ENCODE peak calls at places on chromosomes 7 and 10, in eight cellular contexts. One of them, this sample, is unnamed.

GRCh38 chr7:74269757-74270277 is 15.6 kb upstream of the RFC2 start:
- DNase-seq in epithelial cell of esophagus: peak
- DNase-seq in colonic mucosa: peak
- DNase-seq in heart left ventricle: peak
- DNase-seq in CD4-positive, alpha-beta memory T cell: peak
- DNase-seq in mammary epithelial cell: peak
- DNase-seq in AG09309: no peak
- DNase-seq in right cardiac atrium: peak
- DNase-seq in this sample: peak

GRCh38 chr7:97982647-97983046 is 7.3 kb downstream of the OCM2 start:
- DNase-seq in heart left ventricle: no peak
- DNase-seq in mammary epithelial cell: peak
- DNase-seq in AG09309: no peak
- DNase-seq in CD4-positive, alpha-beta memory T cell: no peak
- DNase-seq in epithelial cell of esophagus: peak
- DNase-seq in right cardiac atrium: no peak
- DNase-seq in colonic mucosa: no peak
- DNase-seq in this sample: no peak

GRCh38 chr10:13913890-13914289 is 327.1 kb downstream of the PRPF18 start:
- DNase-seq in CD4-positive, alpha-beta memory T cell: no peak
- DNase-seq in AG09309: no peak
- DNase-seq in epithelial cell of esophagus: no peak
- DNase-seq in heart left ventricle: no peak
- DNase-seq in colonic mucosa: no peak
- DNase-seq in right cardiac atrium: peak
- DNase-seq in mammary epithelial cell: no peak
- DNase-seq in this sample: no peak

GRCh38 chr7:157477550-157478212 is 140.9 kb downstream of the DNAJB6 start:
- DNase-seq in colonic mucosa: no peak
- DNase-seq in CD4-positive, alpha-beta memory T cell: peak
- DNase-seq in epithelial cell of esophagus: no peak
- DNase-seq in AG09309: no peak
- DNase-seq in right cardiac atrium: no peak
- DNase-seq in heart left ventricle: peak
- DNase-seq in mammary epithelial cell: no peak
- DNase-seq in this sample: no peak

GRCh38 chr7:55304363-55304762 is 60.8 kb upstream of the LANCL2 start:
- DNase-seq in right cardiac atrium: no peak
- DNase-seq in AG09309: no peak
- DNase-seq in epithelial cell of esophagus: peak
- DNase-seq in colonic mucosa: no peak
- DNase-seq in CD4-positive, alpha-beta memory T cell: no peak
- DNase-seq in heart left ventricle: no peak
- DNase-seq in mammary epithelial cell: no peak
- DNase-seq in this sample: no peak

GRCh38 chr10:124453965-124454610 is 4.3 kb upstream of the NKX1-2 start:
- DNase-seq in right cardiac atrium: no peak
- DNase-seq in heart left ventricle: no peak
- DNase-seq in epithelial cell of esophagus: no peak
- DNase-seq in colonic mucosa: no peak
- DNase-seq in CD4-positive, alpha-beta memory T cell: no peak
- DNase-seq in mammary epithelial cell: no peak
- DNase-seq in AG09309: no peak
- DNase-seq in this sample: no peak

GRCh38 chr10:63456437-63457210 is 9.2 kb downstream of the JMJD1C start:
- DNase-seq in right cardiac atrium: no peak
- DNase-seq in heart left ventricle: no peak
- DNase-seq in CD4-positive, alpha-beta memory T cell: no peak
- DNase-seq in colonic mucosa: no peak
- DNase-seq in epithelial cell of esophagus: peak
- DNase-seq in AG09309: no peak
- DNase-seq in mammary epithelial cell: peak
- DNase-seq in this sample: no peak

GRCh38 chr10:628386-629045 is 61.0 kb downstream of the DIP2C start:
- DNase-seq in AG09309: no peak
- DNase-seq in epithelial cell of esophagus: no peak
- DNase-seq in heart left ventricle: no peak
- DNase-seq in CD4-positive, alpha-beta memory T cell: no peak
- DNase-seq in colonic mucosa: no peak
- DNase-seq in right cardiac atrium: no peak
- DNase-seq in mammary epithelial cell: no peak
- DNase-seq in this sample: no peak

GRCh38 chr7:40372031-40372430 is 237.2 kb downstream of the SUGCT start:
- DNase-seq in heart left ventricle: no peak
- DNase-seq in colonic mucosa: no peak
- DNase-seq in right cardiac atrium: no peak
- DNase-seq in AG09309: no peak
- DNase-seq in CD4-positive, alpha-beta memory T cell: no peak
- DNase-seq in epithelial cell of esophagus: peak
- DNase-seq in mammary epithelial cell: no peak
- DNase-seq in this sample: no peak

GRCh38 chr7:2251841-2252771 is 10.1 kb downstream of the NUDT1 start:
- DNase-seq in epithelial cell of esophagus: no peak
- DNase-seq in CD4-positive, alpha-beta memory T cell: no peak
- DNase-seq in right cardiac atrium: no peak
- DNase-seq in AG09309: no peak
- DNase-seq in heart left ventricle: no peak
- DNase-seq in colonic mucosa: no peak
- DNase-seq in mammary epithelial cell: no peak
- DNase-seq in this sample: no peak

GRCh38 chr7:26525413-26526287 is 234.0 kb downstream of the SNX10 start:
- DNase-seq in CD4-positive, alpha-beta memory T cell: no peak
- DNase-seq in heart left ventricle: no peak
- DNase-seq in mammary epithelial cell: no peak
- DNase-seq in right cardiac atrium: no peak
- DNase-seq in epithelial cell of esophagus: no peak
- DNase-seq in AG09309: no peak
- DNase-seq in colonic mucosa: peak
- DNase-seq in this sample: no peak

GRCh38 chr7:85018498-85018897 is 168.4 kb downstream of the SEMA3D start:
- DNase-seq in CD4-positive, alpha-beta memory T cell: no peak
- DNase-seq in heart left ventricle: no peak
- DNase-seq in right cardiac atrium: no peak
- DNase-seq in epithelial cell of esophagus: no peak
- DNase-seq in mammary epithelial cell: no peak
- DNase-seq in colonic mucosa: no peak
- DNase-seq in AG09309: no peak
- DNase-seq in this sample: no peak

GRCh38 chr7:126445991-126446390 is 806.8 kb downstream of the GRM8 start:
- DNase-seq in right cardiac atrium: no peak
- DNase-seq in colonic mucosa: no peak
- DNase-seq in mammary epithelial cell: no peak
- DNase-seq in AG09309: no peak
- DNase-seq in epithelial cell of esophagus: no peak
- DNase-seq in CD4-positive, alpha-beta memory T cell: no peak
- DNase-seq in heart left ventricle: no peak
- DNase-seq in this sample: no peak

GRCh38 chr7:104231054-104232046 is 23.5 kb upstream of the ORC5 start:
- DNase-seq in mammary epithelial cell: peak
- DNase-seq in heart left ventricle: peak
- DNase-seq in epithelial cell of esophagus: peak
- DNase-seq in AG09309: no peak
- DNase-seq in colonic mucosa: peak
- DNase-seq in CD4-positive, alpha-beta memory T cell: peak
- DNase-seq in right cardiac atrium: peak
- DNase-seq in this sample: peak

GRCh38 chr7:159107052-159107892 is 37.4 kb downstream of the VIPR2 start:
- DNase-seq in mammary epithelial cell: no peak
- DNase-seq in CD4-positive, alpha-beta memory T cell: no peak
- DNase-seq in AG09309: no peak
- DNase-seq in epithelial cell of esophagus: no peak
- DNase-seq in colonic mucosa: no peak
- DNase-seq in right cardiac atrium: peak
- DNase-seq in heart left ventricle: no peak
- DNase-seq in this sample: no peak

DNA sequence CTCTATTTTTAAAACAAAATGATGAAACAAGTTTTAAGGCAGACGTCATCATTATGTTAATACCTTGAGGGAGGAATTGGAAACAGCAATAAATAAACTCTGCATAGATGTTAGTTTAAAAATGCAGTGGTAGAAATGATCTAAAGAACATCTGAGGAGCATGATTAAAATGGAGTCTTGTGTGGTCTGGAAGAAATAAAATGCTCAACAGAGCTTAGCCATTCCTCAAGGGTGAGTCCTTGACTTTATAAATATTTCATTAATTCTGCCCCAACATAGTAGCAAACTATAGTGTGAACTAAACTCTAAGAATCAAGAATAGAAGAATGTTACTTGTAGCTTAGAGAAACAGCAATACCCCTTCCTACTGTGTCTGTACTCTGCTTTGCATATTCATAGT is 206.5 kb upstream of the FERD3L start:
- DNase-seq in CD4-positive, alpha-beta memory T cell: no peak
- DNase-seq in mammary epithelial cell: no peak
- DNase-seq in AG09309: no peak
- DNase-seq in heart left ventricle: no peak
- DNase-seq in epithelial cell of esophagus: no peak
- DNase-seq in colonic mucosa: no peak
- DNase-seq in right cardiac atrium: no peak
- DNase-seq in this sample: no peak
- H3K4me3 ChIP-seq in CD4-positive, alpha-beta memory T cell: no peak
- H3K4me3 ChIP-seq in mammary epithelial cell: no peak
- H3K4me3 ChIP-seq in AG09309: no peak
- H3K4me3 ChIP-seq in heart left ventricle: no peak
- H3K4me3 ChIP-seq in epithelial cell of esophagus: no peak
- H3K4me3 ChIP-seq in colonic mucosa: no peak
- H3K4me3 ChIP-seq in right cardiac atrium: no peak
- H3K4me3 ChIP-seq in this sample: no peak

DNA sequence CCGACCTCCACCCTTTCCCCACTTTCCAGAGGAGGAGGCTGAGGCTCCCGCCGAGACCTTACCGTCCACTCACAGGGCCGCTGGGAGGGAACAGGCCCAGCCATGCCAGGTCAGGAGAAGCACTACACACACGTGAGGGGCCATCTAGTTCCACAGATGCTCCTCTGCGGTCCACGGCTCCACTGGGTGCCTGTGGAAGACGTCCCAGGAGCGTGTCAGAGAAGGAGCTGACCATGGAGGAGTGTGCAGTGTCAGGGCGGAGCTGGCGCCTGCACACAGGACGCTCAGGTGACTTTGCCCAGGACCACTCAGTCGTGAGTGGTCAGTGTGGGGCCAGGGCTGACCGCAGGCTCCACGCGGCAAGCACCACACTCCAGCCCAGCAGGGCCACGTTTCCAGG is 8.0 kb upstream of the SHH start:
- DNase-seq in epithelial cell of esophagus: no peak
- DNase-seq in right cardiac atrium: peak
- DNase-seq in colonic mucosa: no peak
- DNase-seq in AG09309: no peak
- DNase-seq in CD4-positive, alpha-beta memory T cell: no peak
- DNase-seq in mammary epithelial cell: no peak
- DNase-seq in heart left ventricle: peak
- DNase-seq in this sample: no peak
- H3K4me3 ChIP-seq in epithelial cell of esophagus: no peak
- H3K4me3 ChIP-seq in right cardiac atrium: no peak
- H3K4me3 ChIP-seq in colonic mucosa: no peak
- H3K4me3 ChIP-seq in AG09309: no peak
- H3K4me3 ChIP-seq in CD4-positive, alpha-beta memory T cell: no peak
- H3K4me3 ChIP-seq in mammary epithelial cell: no peak
- H3K4me3 ChIP-seq in heart left ventricle: no peak
- H3K4me3 ChIP-seq in this sample: no peak

GRCh38 chr7:47449810-47450586 is 131.9 kb downstream of the TNS3 start:
- DNase-seq in CD4-positive, alpha-beta memory T cell: no peak
- DNase-seq in heart left ventricle: no peak
- DNase-seq in epithelial cell of esophagus: no peak
- DNase-seq in mammary epithelial cell: no peak
- DNase-seq in right cardiac atrium: no peak
- DNase-seq in AG09309: peak
- DNase-seq in colonic mucosa: no peak
- DNase-seq in this sample: no peak

GRCh38 chr7:47452295-47452694 is 129.6 kb downstream of the TNS3 start:
- DNase-seq in AG09309: no peak
- DNase-seq in heart left ventricle: no peak
- DNase-seq in epithelial cell of esophagus: no peak
- DNase-seq in colonic mucosa: no peak
- DNase-seq in mammary epithelial cell: no peak
- DNase-seq in right cardiac atrium: no peak
- DNase-seq in CD4-positive, alpha-beta memory T cell: no peak
- DNase-seq in this sample: no peak

GRCh38 chr7:47452715-47453092 is 129.2 kb downstream of the TNS3 start:
- DNase-seq in right cardiac atrium: no peak
- DNase-seq in AG09309: no peak
- DNase-seq in colonic mucosa: no peak
- DNase-seq in heart left ventricle: no peak
- DNase-seq in mammary epithelial cell: no peak
- DNase-seq in CD4-positive, alpha-beta memory T cell: no peak
- DNase-seq in epithelial cell of esophagus: no peak
- DNase-seq in this sample: no peak

GRCh38 chr7:47453093-47454056 is 128.5 kb downstream of the TNS3 start:
- DNase-seq in CD4-positive, alpha-beta memory T cell: no peak
- DNase-seq in mammary epithelial cell: peak
- DNase-seq in epithelial cell of esophagus: peak
- DNase-seq in AG09309: peak
- DNase-seq in colonic mucosa: no peak
- DNase-seq in right cardiac atrium: no peak
- DNase-seq in heart left ventricle: peak
- DNase-seq in this sample: no peak

DNA sequence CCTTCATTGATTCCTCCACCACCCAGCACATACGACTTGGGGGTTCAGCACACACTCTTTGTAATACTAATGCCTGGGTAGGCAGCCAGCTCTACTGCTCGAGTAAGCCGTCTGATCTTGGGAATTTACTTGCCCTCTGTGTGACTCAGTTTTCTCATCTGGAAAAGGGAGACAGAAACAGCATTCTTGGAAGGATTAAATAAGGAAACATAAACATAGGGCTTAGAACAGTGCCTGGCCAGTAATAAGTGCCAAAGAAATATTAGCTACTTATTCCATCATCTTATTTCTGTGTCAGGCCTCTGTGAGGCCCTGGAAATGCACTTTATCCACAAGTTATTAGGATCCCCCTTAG is 130.1 kb downstream of the TNS3 start:
- DNase-seq in CD4-positive, alpha-beta memory T cell: no peak
- DNase-seq in mammary epithelial cell: no peak
- DNase-seq in epithelial cell of esophagus: no peak
- DNase-seq in AG09309: no peak
- DNase-seq in colonic mucosa: no peak
- DNase-seq in right cardiac atrium: no peak
- DNase-seq in heart left ventricle: no peak
- DNase-seq in this sample: no peak
- H3K4me3 ChIP-seq in CD4-positive, alpha-beta memory T cell: no peak
- H3K4me3 ChIP-seq in mammary epithelial cell: no peak
- H3K4me3 ChIP-seq in epithelial cell of esophagus: no peak
- H3K4me3 ChIP-seq in AG09309: no peak
- H3K4me3 ChIP-seq in colonic mucosa: no peak
- H3K4me3 ChIP-seq in right cardiac atrium: no peak
- H3K4me3 ChIP-seq in heart left ventricle: no peak
- H3K4me3 ChIP-seq in this sample: no peak

DNA sequence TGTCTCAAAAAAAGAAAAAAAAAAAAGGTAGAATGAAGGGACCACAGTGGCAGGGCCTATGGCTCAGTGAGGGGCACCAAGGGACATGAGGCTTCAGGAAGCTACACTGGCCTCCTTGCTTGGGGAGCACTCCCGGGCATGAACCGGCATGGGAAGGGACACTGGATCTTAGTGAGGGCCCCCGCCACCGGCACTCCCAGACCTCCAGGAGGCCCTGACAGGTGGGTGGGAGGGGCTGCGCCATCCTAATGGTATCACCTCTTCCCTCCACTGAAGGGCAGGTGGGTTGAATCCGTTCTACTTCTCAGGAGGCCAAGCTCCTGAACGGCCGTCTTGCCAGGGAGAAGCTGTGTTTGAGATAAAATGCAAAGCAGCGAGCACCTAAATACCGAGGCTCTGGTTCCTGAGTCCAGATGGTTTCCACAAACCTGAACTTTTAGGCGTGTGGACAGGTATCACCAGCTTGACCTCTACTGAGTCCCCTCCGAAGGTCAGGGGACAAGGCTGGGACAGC is 69.8 kb downstream of the C10orf143 start:
- DNase-seq in heart left ventricle: no peak
- DNase-seq in colonic mucosa: no peak
- DNase-seq in epithelial cell of esophagus: no peak
- DNase-seq in CD4-positive, alpha-beta memory T cell: no peak
- DNase-seq in right cardiac atrium: no peak
- DNase-seq in AG09309: no peak
- DNase-seq in mammary epithelial cell: no peak
- DNase-seq in this sample: no peak
- H3K4me3 ChIP-seq in heart left ventricle: no peak
- H3K4me3 ChIP-seq in colonic mucosa: no peak
- H3K4me3 ChIP-seq in epithelial cell of esophagus: no peak
- H3K4me3 ChIP-seq in CD4-positive, alpha-beta memory T cell: no peak
- H3K4me3 ChIP-seq in right cardiac atrium: no peak
- H3K4me3 ChIP-seq in AG09309: no peak
- H3K4me3 ChIP-seq in mammary epithelial cell: no peak
- H3K4me3 ChIP-seq in this sample: no peak